ENCODE peak calls at places on chromosomes 3 and 15, in nine cellular contexts. U is RWPE2, A is A549, W is right cardiac atrium, G is upper lobe of left lung, J is heart right ventricle, V is Panc1, C is lower lobe of right lung, Q is aorta. D is an unnamed sample.

GRCh38 chr3:179876440-179876839 is 160.3 kb downstream of the PEX5L start:
- ATAC-seq in Q (no peak), V (no peak), C (no peak), G (no peak), W (no peak), J (no peak), U (no peak), A (no peak), D (no peak)

GRCh38 chr15:27017168-27017809 is 46.3 kb downstream of the GABRG3 start:
- ATAC-seq in J (no peak), U (peak; percentile 99), A (peak; percentile 100), C (peak; percentile 77), Q (no peak), G (peak; percentile 71), V (peak; percentile 89), W (peak; percentile 72), D (peak; percentile 65)

GRCh38 chr3:190533511-190534282 is 19.8 kb downstream of the IL1RAP start:
- ATAC-seq in J (peak; percentile 82), U (peak; percentile 84), C (peak; percentile 75), V (peak; percentile 69), G (peak; percentile 86), W (peak; percentile 91), Q (peak; percentile 80), A (peak; percentile 90), D (peak; percentile 87)

GRCh38 chr3:67083277-67083676 is 85.2 kb downstream of the KBTBD8 start:
- ATAC-seq in Q (no peak), U (peak; percentile 60), C (no peak), V (no peak), G (no peak), A (no peak), J (no peak), W (no peak), D (no peak)

GRCh38 chr3:52848617-52849016 is 13.8 kb upstream of the MUSTN1 start:
- ATAC-seq in G (no peak), J (no peak), W (no peak), V (no peak), C (no peak), Q (peak; percentile 57), A (no peak), U (peak; percentile 52), D (peak; percentile 77)

GRCh38 chr3:194178693-194179092 is 42.7 kb downstream of the HES1 start:
- ATAC-seq in G (no peak), C (no peak), V (no peak), J (no peak), W (no peak), Q (no peak), A (no peak), U (no peak), D (no peak)

GRCh38 chr3:135966349-135966695 is 794 bp downstream of the PPP2R3A start:
- ATAC-seq in C (no peak), G (no peak), V (no peak), J (no peak), A (no peak), Q (peak; percentile 61), U (no peak), W (peak; percentile 27), D (peak; percentile 1)

GRCh38 chr15:88586401-88587162 is 34.6 kb upstream of the AEN start:
- ATAC-seq in W (no peak), Q (no peak), C (no peak), A (peak; percentile 53), V (peak; percentile 68), G (no peak), J (no peak), U (peak; percentile 98), D (no peak)

GRCh38 chr3:30453364-30454039 is 152.9 kb upstream of the TGFBR2 start:
- ATAC-seq in A (no peak), W (peak; percentile 43), V (no peak), J (peak; percentile 86), U (no peak), G (no peak), Q (no peak), C (peak; percentile 29), D (no peak)

GRCh38 chr3:186381424-186382216 is 19.6 kb upstream of the DGKG start:
- ATAC-seq in W (no peak), G (no peak), U (no peak), C (peak; percentile 59), Q (no peak), J (no peak), V (no peak), A (no peak), D (no peak)

GRCh38 chr3:122898298-122898697 is 103.4 kb downstream of the SLC49A4 start:
- ATAC-seq in U (no peak), A (no peak), Q (no peak), G (no peak), C (no peak), W (no peak), J (no peak), V (no peak), D (no peak)

GRCh38 chr3:188819939-188820338 is 351.8 kb upstream of the TPRG1 start:
- ATAC-seq in V (no peak), Q (peak; percentile 77), G (no peak), U (no peak), C (no peak), A (no peak), J (no peak), W (peak; percentile 52), D (peak; percentile 81)

GRCh38 chr3:17554078-17554477 is 188.4 kb downstream of the TBC1D5 start:
- ATAC-seq in Q (no peak), J (no peak), A (no peak), W (no peak), G (no peak), C (no peak), U (no peak), V (no peak), D (no peak)

GRCh38 chr3:37904614-37905047 is 43.0 kb downstream of the CTDSPL start:
- ATAC-seq in C (no peak), V (no peak), Q (peak; percentile 56), J (no peak), W (no peak), U (peak; percentile 50), G (no peak), A (no peak), D (no peak)

DNA sequence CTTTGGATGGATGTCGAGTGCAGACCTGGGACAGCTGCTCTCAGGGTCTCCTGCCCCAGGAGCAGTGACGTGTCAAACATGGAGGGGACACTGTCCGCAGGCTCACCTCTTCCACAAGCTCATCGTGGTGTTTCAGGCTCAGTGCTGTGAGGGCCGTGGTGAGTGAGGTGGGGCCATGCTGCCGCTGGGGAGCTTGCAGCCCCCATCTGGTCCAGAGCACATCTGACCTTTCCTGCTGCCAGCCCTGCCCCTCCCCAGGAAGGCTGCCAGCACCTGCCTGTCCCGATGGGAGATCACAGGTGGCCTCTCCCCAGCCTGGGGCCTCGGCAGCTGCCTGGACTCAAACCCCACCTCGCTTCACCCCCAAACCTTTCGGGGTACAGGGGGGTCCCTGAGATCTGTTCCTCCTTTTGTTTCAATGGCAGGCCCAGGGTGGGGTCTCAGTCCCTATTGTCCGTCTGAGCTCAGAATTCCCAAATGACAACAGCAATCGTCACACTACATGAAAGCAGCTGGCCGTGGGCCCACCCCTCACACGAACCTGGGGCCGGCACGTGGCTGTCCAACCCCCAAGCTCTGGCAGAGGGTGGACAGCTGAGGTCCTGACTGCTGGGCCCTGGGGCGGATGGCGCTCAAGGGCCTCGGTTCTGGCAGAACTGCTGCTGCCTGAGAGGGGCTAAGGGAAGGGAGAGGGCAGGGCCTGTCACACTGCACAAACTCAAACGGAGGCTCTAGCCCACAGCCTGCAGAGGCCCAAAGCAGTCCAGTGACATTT is 65.0 kb upstream of the RPL32 start:
- ATAC-seq in V (no peak), Q (no peak), J (no peak), G (no peak), A (no peak), U (no peak), W (peak; percentile 8), C (no peak), D (no peak)
- H3K4me1 ChIP-seq in V (no peaks in the 10 kb centered on the region), Q (no peaks in the 10 kb centered on the region), J (peaks cover 30% of the 10 kb centered on the region), G (no peaks in the 10 kb centered on the region), A (no peaks in the 10 kb centered on the region), U (no peaks in the 10 kb centered on the region), W (no peaks in the 10 kb centered on the region), C (peaks cover 7% of the 10 kb centered on the region), D (no peaks in the 10 kb centered on the region)

DNA sequence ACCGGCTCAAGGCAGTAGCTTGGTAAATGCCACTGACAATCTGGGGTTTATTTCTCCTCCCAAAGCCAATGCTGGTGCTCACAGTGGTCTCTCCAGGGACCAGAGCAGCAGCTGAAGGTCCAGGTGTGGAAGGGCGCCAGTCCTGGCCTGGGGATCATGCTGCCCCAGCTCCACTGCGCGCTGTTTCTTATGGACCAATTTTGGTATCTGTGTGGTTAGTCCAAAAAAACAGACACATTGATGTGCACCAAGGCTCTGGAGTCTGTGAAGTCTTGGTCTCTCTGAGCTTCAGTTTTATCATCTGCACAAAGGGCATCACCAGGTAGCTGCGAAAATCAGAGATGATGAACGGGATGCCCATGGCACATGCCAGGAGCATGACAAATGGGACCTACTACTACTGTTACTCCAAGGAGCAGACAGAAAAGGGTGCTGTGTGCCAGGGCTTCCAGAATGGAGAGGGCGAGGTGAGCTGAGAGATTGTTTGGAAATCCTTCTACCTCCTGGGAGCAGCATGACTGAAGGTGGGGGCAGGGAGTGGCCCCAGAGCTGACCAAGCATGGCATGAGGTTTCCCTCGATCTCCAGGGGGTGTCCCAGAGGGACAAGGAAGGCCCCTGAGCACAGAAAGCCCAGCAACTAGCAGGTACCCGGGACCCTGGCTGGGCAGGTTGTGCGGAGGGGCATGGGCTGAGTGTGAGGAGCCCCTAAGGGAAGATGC is 134.3 kb upstream of the PRR20G start:
- ATAC-seq in U (no peak), V (no peak), J (no peak), C (no peak), W (no peak), A (no peak), Q (no peak), G (no peak), D (no peak)
- H3K4me1 ChIP-seq in U (no peaks in the 10 kb centered on the region), V (no peaks in the 10 kb centered on the region), J (no peaks in the 10 kb centered on the region), C (no peaks in the 10 kb centered on the region), W (no peaks in the 10 kb centered on the region), A (no peaks in the 10 kb centered on the region), Q (no peaks in the 10 kb centered on the region), G (no peaks in the 10 kb centered on the region), D (no peaks in the 10 kb centered on the region)

GRCh38 chr15:52083603-52084002 is 29.0 kb downstream of the BCL2L10 start:
- ATAC-seq in Q (no peak), G (no peak), V (no peak), U (no peak), A (no peak), C (no peak), W (no peak), J (no peak), D (no peak)
- H3K4me1 ChIP-seq in Q (no peaks in the 10 kb centered on the region), G (peaks cover 5% of the 10 kb centered on the region), V (peaks cover 8% of the 10 kb centered on the region), U (peaks cover 28% of the 10 kb centered on the region), A (peaks cover 9% of the 10 kb centered on the region), C (peaks cover 5% of the 10 kb centered on the region), W (no peaks in the 10 kb centered on the region), J (no peaks in the 10 kb centered on the region), D (no peaks in the 10 kb centered on the region)

DNA sequence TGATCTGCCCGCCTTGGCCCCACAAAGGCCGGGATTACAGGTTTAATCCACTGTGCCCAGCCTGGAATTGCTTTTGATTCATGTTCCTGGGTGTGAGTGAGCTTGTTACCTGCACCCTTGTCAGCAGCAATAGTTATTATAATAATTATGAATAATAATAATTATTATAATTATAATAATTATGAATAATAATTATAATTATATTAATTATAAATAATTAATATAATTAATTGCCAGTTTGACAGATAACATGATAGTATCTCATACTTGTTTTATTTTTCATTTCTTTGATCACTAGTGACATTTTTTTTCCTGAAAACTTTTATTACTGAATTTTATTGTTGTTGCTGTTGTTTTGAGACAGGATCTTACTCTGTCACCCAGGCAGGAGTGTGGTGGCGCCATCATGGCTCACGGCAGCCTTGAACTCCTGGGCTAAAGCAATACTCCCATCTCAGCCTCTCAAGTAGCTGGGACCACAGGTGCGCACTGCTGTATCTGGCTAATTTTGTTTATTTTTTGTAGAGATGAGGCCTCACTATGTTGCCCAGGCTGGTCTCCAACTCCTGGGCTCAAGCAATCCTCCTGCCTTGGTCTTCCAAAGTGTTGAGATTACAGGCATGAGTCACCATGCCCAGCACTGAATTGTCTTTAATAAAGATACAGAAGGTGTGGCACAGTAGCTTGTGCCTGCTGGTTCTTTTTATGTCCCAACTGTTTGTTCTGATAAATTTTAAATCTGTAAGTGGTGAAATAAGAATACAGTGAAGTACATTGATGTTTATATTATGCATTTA is 20.9 kb upstream of the TRAK1 start:
- ATAC-seq in A (no peak), Q (no peak), W (no peak), U (no peak), C (no peak), J (no peak), G (no peak), V (no peak), D (no peak)
- H3K4me1 ChIP-seq in A (peaks cover 53% of the 10 kb centered on the region), Q (peaks cover 5% of the 10 kb centered on the region), W (peaks cover 35% of the 10 kb centered on the region), U (peaks cover 28% of the 10 kb centered on the region), C (peaks cover 69% of the 10 kb centered on the region), J (peaks cover 93% of the 10 kb centered on the region), G (peaks cover 60% of the 10 kb centered on the region), V (peaks cover 55% of the 10 kb centered on the region), D (peaks cover 19% of the 10 kb centered on the region)

D was measured in gastroesophageal sphincter.